ENCODE peak calls at places on chromosomes 5 and 9, in seven cellular contexts. P, X, W, U, R, S and Q are unnamed samples.

GRCh38 chr9:111399772-111400563 is 69.9 kb upstream of the OR2K2 start:
- DNase-seq in P (no peak), X (no peak), W (peak; percentile 27), U (peak; percentile 54), R (no peak), S (no peak), Q (no peak)

GRCh38 chr5:17831279-17831678 is 197.0 kb downstream of the TAF11L14 start:
- DNase-seq in P (no peak), X (no peak), W (no peak), U (no peak), R (no peak), S (no peak), Q (no peak)

GRCh38 chr9:114287001-114287762 is 35.7 kb upstream of the ORM1 start:
- DNase-seq in P (no peak), X (no peak), W (no peak), U (no peak), R (no peak), S (peak; percentile 16), Q (peak; percentile 28)

GRCh38 chr9:111632695-111633388 is 1.7 kb downstream of the DNAJC25 start:
- DNase-seq in P (no peak), X (no peak), W (no peak), U (no peak), R (no peak), S (no peak), Q (no peak)

GRCh38 chr5:65359569-65359968 is 122.2 kb downstream of the ADAMTS6 start:
- DNase-seq in P (no peak), X (no peak), W (no peak), U (no peak), R (no peak), S (no peak), Q (no peak)

GRCh38 chr5:122846051-122846567 is 696 bp downstream of the SNX24 start:
- DNase-seq in P (no peak), X (peak; percentile 69), W (peak; percentile 75), U (peak; percentile 31), R (no peak), S (no peak), Q (no peak)

GRCh38 chr5:101664071-101664791 is 631.9 kb downstream of the SLCO4C1 start:
- DNase-seq in P (no peak), X (no peak), W (no peak), U (no peak), R (no peak), S (no peak), Q (no peak)

GRCh38 chr5:148765061-148765460 is 61.4 kb upstream of the ADRB2 start:
- DNase-seq in P (no peak), X (no peak), W (no peak), U (no peak), R (no peak), S (no peak), Q (no peak)

GRCh38 chr5:5883116-5883515 is 460.6 kb downstream of the ICE1 start:
- DNase-seq in P (no peak), X (no peak), W (no peak), U (no peak), R (no peak), S (no peak), Q (no peak)

GRCh38 chr5:16137177-16137576 is 42.4 kb downstream of the MARCHF11 start:
- DNase-seq in P (no peak), X (no peak), W (no peak), U (no peak), R (no peak), S (no peak), Q (no peak)

GRCh38 chr5:57441557-57441956 is 41.1 kb downstream of the ACTBL2 start:
- DNase-seq in P (no peak), X (peak; percentile 86), W (peak; percentile 98), U (no peak), R (no peak), S (no peak), Q (no peak)

GRCh38 chr9:89919171-89919681 is 314.4 kb downstream of the GADD45G start:
- DNase-seq in P (no peak), X (no peak), W (no peak), U (peak; percentile 29), R (peak; percentile 5), S (no peak), Q (no peak)

GRCh38 chr5:81854915-81855314 is 104.0 kb upstream of the SSBP2 start:
- DNase-seq in P (no peak), X (no peak), W (no peak), U (peak; percentile 61), R (no peak), S (no peak), Q (no peak)

GRCh38 chr5:82640901-82641300 is 362.7 kb upstream of the RPS23 start:
- DNase-seq in P (no peak), X (no peak), W (no peak), U (no peak), R (no peak), S (no peak), Q (no peak)

GRCh38 chr9:104608336-104608735 is 2.9 kb upstream of the OR13C2 start:
- DNase-seq in P (no peak), X (no peak), W (peak; percentile 1), U (no peak), R (no peak), S (no peak), Q (no peak)

GRCh38 chr5:180915924-180916323 is 17.0 kb downstream of the BTNL8 start:
- DNase-seq in P (no peak), X (no peak), W (no peak), U (no peak), R (no peak), S (no peak), Q (no peak)

GRCh38 chr5:126446498-126447224 is 23.5 kb downstream of the GRAMD2B start:
- DNase-seq in P (no peak), X (peak; percentile 78), W (peak; percentile 81), U (no peak), R (no peak), S (no peak), Q (no peak)

GRCh38 chr5:88883566-88884434 is 816 bp upstream of the MEF2C start:
- DNase-seq in P (no peak), X (peak; percentile 81), W (peak; percentile 77), U (peak; percentile 70), R (no peak), S (peak; percentile 67), Q (peak; percentile 80)

GRCh38 chr9:133933426-133934026 is 58.6 kb downstream of the VAV2 start:
- DNase-seq in P (no peak), X (no peak), W (no peak), U (no peak), R (no peak), S (no peak), Q (no peak)

GRCh38 chr5:81283976-81284375 is 17.4 kb upstream of the ZCCHC9 start:
- DNase-seq in P (no peak), X (no peak), W (peak; percentile 45), U (no peak), R (no peak), S (no peak), Q (no peak)

GRCh38 chr5:82356808-82357671 is 78.9 kb upstream of the RPS23 start:
- DNase-seq in P (peak; percentile 74), X (peak; percentile 87), W (peak; percentile 99), U (peak; percentile 30), R (peak; percentile 62), S (peak; percentile 91), Q (peak; percentile 85)

GRCh38 chr5:95916687-95917085 is 45.0 kb downstream of the ELL2 start:
- DNase-seq in P (no peak), X (no peak), W (peak; percentile 31), U (no peak), R (no peak), S (no peak), Q (no peak)

GRCh38 chr9:133976888-133977287 is 15.2 kb downstream of the VAV2 start:
- DNase-seq in P (no peak), X (no peak), W (no peak), U (no peak), R (no peak), S (no peak), Q (no peak)

GRCh38 chr9:133609311-133610098 is at the start of gene FAM163B:
- DNase-seq in P (no peak), X (peak; percentile 78), W (peak; percentile 46), U (peak; percentile 52), R (peak; percentile 9), S (peak; percentile 30), Q (peak; percentile 62)

GRCh38 chr5:82388186-82388585 is 110.0 kb upstream of the RPS23 start:
- DNase-seq in P (no peak), X (peak; percentile 76), W (peak; percentile 88), U (no peak), R (no peak), S (no peak), Q (no peak)

GRCh38 chr9:136326061-136326776 is 1.1 kb upstream of the GPSM1 start:
- DNase-seq in P (no peak), X (peak; percentile 90), W (peak; percentile 79), U (no peak), R (no peak), S (no peak), Q (no peak)

GRCh38 chr9:18478517-18479361 is 4.8 kb downstream of the ADAMTSL1 start:
- DNase-seq in P (no peak), X (peak; percentile 52), W (peak; percentile 91), U (no peak), R (no peak), S (no peak), Q (no peak)